ENCODE peak calls at places on chromosome 1, in four cellular contexts. T is GM23248, I is fibroblast of the conjunctiva, G is aorta. X is an unnamed sample.

GRCh38 chr1:44008259-44008658 is 16.9 kb downstream of the CCDC24 start:
- DNase-seq in T (no peak), G (peak), I (no peak), X (no peak)

GRCh38 chr1:45789601-45790000 is 13.8 kb upstream of the MAST2 start:
- DNase-seq in I (no peak), T (no peak), G (no peak), X (no peak)

GRCh38 chr1:7339953-7340352 is 431.1 kb upstream of the VAMP3 start:
- DNase-seq in I (peak), T (no peak), G (no peak), X (peak)

GRCh38 chr1:116485071-116485735 is 85.6 kb downstream of the CD58 start:
- DNase-seq in I (peak), T (peak), G (peak), X (peak)

GRCh38 chr1:172874950-172875349 is 175.8 kb downstream of the TNFSF18 start:
- DNase-seq in I (no peak), T (peak), G (no peak), X (no peak)

GRCh38 chr1:184959626-184960025 is 14.7 kb downstream of the NIBAN1 start:
- DNase-seq in G (no peak), T (no peak), I (no peak), X (no peak)

GRCh38 chr1:202255343-202255742 is 61.7 kb downstream of the LGR6 start:
- DNase-seq in G (no peak), I (no peak), T (no peak), X (no peak)

GRCh38 chr1:96010000-96010399 is 711.6 kb upstream of the PTBP2 start:
- DNase-seq in G (no peak), I (peak), T (no peak), X (peak)

X was measured in LNCaP clone FGC.